ENCODE peak calls at places on chromosomes 7 and 10, in six cellular contexts. One of them, this sample, is unnamed.

GRCh38 chr10:95214793-95215192 is 20.8 kb downstream of the ACSM6 start:
- DNase-seq in PC-9: no peak
- DNase-seq in type B pancreatic cell: no peak
- DNase-seq in HepG2: no peak
- DNase-seq in IMR-90: peak
- DNase-seq in AG08395: no peak
- DNase-seq in this sample: no peak

GRCh38 chr10:122328676-122329075 is 45.8 kb upstream of the PLEKHA1 start:
- DNase-seq in PC-9: no peak
- DNase-seq in type B pancreatic cell: no peak
- DNase-seq in HepG2: no peak
- DNase-seq in IMR-90: no peak
- DNase-seq in AG08395: no peak
- DNase-seq in this sample: no peak

GRCh38 chr7:99244942-99245341 is 27.7 kb upstream of the MYH16 start:
- DNase-seq in PC-9: no peak
- DNase-seq in type B pancreatic cell: no peak
- DNase-seq in HepG2: no peak
- DNase-seq in IMR-90: peak
- DNase-seq in AG08395: peak
- DNase-seq in this sample: no peak

GRCh38 chr7:131157530-131158243 is 170.0 kb upstream of the MKLN1 start:
- DNase-seq in PC-9: no peak
- DNase-seq in type B pancreatic cell: no peak
- DNase-seq in HepG2: no peak
- DNase-seq in IMR-90: peak
- DNase-seq in AG08395: peak
- DNase-seq in this sample: no peak

GRCh38 chr7:70634610-70635068 is 497.3 kb upstream of the GALNT17 start:
- DNase-seq in PC-9: no peak
- DNase-seq in type B pancreatic cell: no peak
- DNase-seq in HepG2: no peak
- DNase-seq in IMR-90: peak
- DNase-seq in AG08395: peak
- DNase-seq in this sample: no peak

GRCh38 chr7:131219277-131220041 is 108.2 kb upstream of the MKLN1 start:
- DNase-seq in PC-9: no peak
- DNase-seq in type B pancreatic cell: no peak
- DNase-seq in HepG2: peak
- DNase-seq in IMR-90: no peak
- DNase-seq in AG08395: no peak
- DNase-seq in this sample: no peak

GRCh38 chr7:25926891-25927625 is 224.9 kb upstream of the NFE2L3 start:
- DNase-seq in PC-9: no peak
- DNase-seq in type B pancreatic cell: no peak
- DNase-seq in HepG2: no peak
- DNase-seq in IMR-90: no peak
- DNase-seq in AG08395: no peak
- DNase-seq in this sample: no peak

GRCh38 chr10:49359349-49360231 is 36.3 kb downstream of the DRGX start:
- DNase-seq in PC-9: no peak
- DNase-seq in type B pancreatic cell: no peak
- DNase-seq in HepG2: peak
- DNase-seq in IMR-90: peak
- DNase-seq in AG08395: no peak
- DNase-seq in this sample: no peak

GRCh38 chr10:124575107-124576035 is 113.7 kb downstream of the LHPP start:
- DNase-seq in PC-9: no peak
- DNase-seq in type B pancreatic cell: no peak
- DNase-seq in HepG2: no peak
- DNase-seq in IMR-90: no peak
- DNase-seq in AG08395: no peak
- DNase-seq in this sample: no peak

GRCh38 chr10:100886946-100887345 is 25.8 kb upstream of the SLF2 start:
- DNase-seq in PC-9: no peak
- DNase-seq in type B pancreatic cell: no peak
- DNase-seq in HepG2: no peak
- DNase-seq in IMR-90: no peak
- DNase-seq in AG08395: no peak
- DNase-seq in this sample: no peak

GRCh38 chr10:91635401-91636400 is 2.8 kb upstream of the PPP1R3C start:
- DNase-seq in PC-9: no peak
- DNase-seq in type B pancreatic cell: no peak
- DNase-seq in HepG2: peak
- DNase-seq in IMR-90: peak
- DNase-seq in AG08395: peak
- DNase-seq in this sample: peak

GRCh38 chr7:94223375-94224084 is 171.2 kb upstream of the COL1A2 start:
- DNase-seq in PC-9: no peak
- DNase-seq in type B pancreatic cell: no peak
- DNase-seq in HepG2: no peak
- DNase-seq in IMR-90: peak
- DNase-seq in AG08395: peak
- DNase-seq in this sample: no peak

GRCh38 chr7:29397398-29397797 is 166.2 kb upstream of the PRR15 start:
- DNase-seq in PC-9: no peak
- DNase-seq in type B pancreatic cell: no peak
- DNase-seq in HepG2: no peak
- DNase-seq in IMR-90: no peak
- DNase-seq in AG08395: no peak
- DNase-seq in this sample: no peak

GRCh38 chr10:17200885-17201164 is 647 bp downstream of the TRDMT1 start:
- DNase-seq in PC-9: peak
- DNase-seq in type B pancreatic cell: no peak
- DNase-seq in HepG2: no peak
- DNase-seq in IMR-90: peak
- DNase-seq in AG08395: peak
- DNase-seq in this sample: no peak

GRCh38 chr7:127437241-127437640 is 44.7 kb upstream of the ZNF800 start:
- DNase-seq in PC-9: no peak
- DNase-seq in type B pancreatic cell: no peak
- DNase-seq in HepG2: no peak
- DNase-seq in IMR-90: no peak
- DNase-seq in AG08395: no peak
- DNase-seq in this sample: no peak

GRCh38 chr10:77244746-77245145 is 392.9 kb downstream of the KCNMA1 start:
- DNase-seq in PC-9: no peak
- DNase-seq in type B pancreatic cell: no peak
- DNase-seq in HepG2: no peak
- DNase-seq in IMR-90: no peak
- DNase-seq in AG08395: peak
- DNase-seq in this sample: no peak

GRCh38 chr10:32413513-32413912 is 32.4 kb upstream of the CCDC7 start:
- DNase-seq in PC-9: peak
- DNase-seq in type B pancreatic cell: no peak
- DNase-seq in HepG2: no peak
- DNase-seq in IMR-90: peak
- DNase-seq in AG08395: peak
- DNase-seq in this sample: no peak

GRCh38 chr10:131431541-131431940 is 120.0 kb upstream of the TCERG1L start:
- DNase-seq in PC-9: no peak
- DNase-seq in type B pancreatic cell: no peak
- DNase-seq in HepG2: no peak
- DNase-seq in IMR-90: no peak
- DNase-seq in AG08395: no peak
- DNase-seq in this sample: no peak

GRCh38 chr7:20647908-20648776 is 32.7 kb downstream of the ABCB5 start:
- DNase-seq in PC-9: no peak
- DNase-seq in type B pancreatic cell: no peak
- DNase-seq in HepG2: peak
- DNase-seq in IMR-90: no peak
- DNase-seq in AG08395: no peak
- DNase-seq in this sample: no peak

GRCh38 chr7:5210751-5211338 is 20.8 kb downstream of the WIPI2 start:
- DNase-seq in PC-9: no peak
- DNase-seq in type B pancreatic cell: no peak
- DNase-seq in HepG2: no peak
- DNase-seq in IMR-90: no peak
- DNase-seq in AG08395: no peak
- DNase-seq in this sample: no peak

GRCh38 chr7:83976302-83976701 is 218.3 kb downstream of the SEMA3A start:
- DNase-seq in PC-9: peak
- DNase-seq in type B pancreatic cell: no peak
- DNase-seq in HepG2: peak
- DNase-seq in IMR-90: peak
- DNase-seq in AG08395: peak
- DNase-seq in this sample: no peak

This sample was measured in NK-92 treated with Interleukin-12 subunit alpha and Interleukin-12 subunit beta, amount 100 ng/mL, for 24 hours.